ENCODE peak calls at places on chromosome 9, in five cellular contexts. One of them, this sample, is unnamed.
A peak's percentile ranks its signal among the peaks of the same experiment; 100 is the strongest.

GRCh38 chr9:96419691-96419969 is 1.5 kb upstream of the ZNF367 start:
- DNase-seq in fibroblast of pulmonary artery: no peak
- DNase-seq in psoas muscle: no peak
- DNase-seq in ovary: no peak
- DNase-seq in CD8-positive, alpha-beta T cell: no peak
- DNase-seq in this sample: no peak

GRCh38 chr9:130172858-130173461 is 756 bp downstream of the NCS1 start:
- DNase-seq in fibroblast of pulmonary artery: no peak
- DNase-seq in psoas muscle: peak; percentile 44
- DNase-seq in ovary: peak; percentile 64
- DNase-seq in CD8-positive, alpha-beta T cell: no peak
- DNase-seq in this sample: no peak

GRCh38 chr9:138043061-138043410 is 165.5 kb downstream of the CACNA1B start:
- DNase-seq in fibroblast of pulmonary artery: no peak
- DNase-seq in psoas muscle: no peak
- DNase-seq in ovary: no peak
- DNase-seq in CD8-positive, alpha-beta T cell: no peak
- DNase-seq in this sample: no peak

GRCh38 chr9:34518110-34518616 is 4.6 kb downstream of the ENHO start:
- DNase-seq in fibroblast of pulmonary artery: no peak
- DNase-seq in psoas muscle: no peak
- DNase-seq in ovary: no peak
- DNase-seq in CD8-positive, alpha-beta T cell: no peak
- DNase-seq in this sample: no peak

GRCh38 chr9:81562221-81563019 is 126.9 kb downstream of the TLE1 start:
- DNase-seq in fibroblast of pulmonary artery: peak; percentile 86
- DNase-seq in psoas muscle: peak; percentile 44
- DNase-seq in ovary: no peak
- DNase-seq in CD8-positive, alpha-beta T cell: no peak
- DNase-seq in this sample: peak; percentile 66

GRCh38 chr9:99818439-99818992 is 3.2 kb upstream of the NR4A3 start:
- DNase-seq in fibroblast of pulmonary artery: no peak
- DNase-seq in psoas muscle: no peak
- DNase-seq in ovary: no peak
- DNase-seq in CD8-positive, alpha-beta T cell: no peak
- DNase-seq in this sample: no peak

GRCh38 chr9:37392272-37392671 is 30.2 kb upstream of the GRHPR start:
- DNase-seq in fibroblast of pulmonary artery: no peak
- DNase-seq in psoas muscle: no peak
- DNase-seq in ovary: no peak
- DNase-seq in CD8-positive, alpha-beta T cell: no peak
- DNase-seq in this sample: no peak

GRCh38 chr9:91197232-91198181 is 164.2 kb downstream of the AUH start:
- DNase-seq in fibroblast of pulmonary artery: peak; percentile 99
- DNase-seq in psoas muscle: peak; percentile 64
- DNase-seq in ovary: peak; percentile 77
- DNase-seq in CD8-positive, alpha-beta T cell: no peak
- DNase-seq in this sample: peak; percentile 99

GRCh38 chr9:111992523-111992922 is 95.9 kb downstream of the UGCG start:
- DNase-seq in fibroblast of pulmonary artery: peak; percentile 61
- DNase-seq in psoas muscle: no peak
- DNase-seq in ovary: no peak
- DNase-seq in CD8-positive, alpha-beta T cell: no peak
- DNase-seq in this sample: peak; percentile 60

GRCh38 chr9:86259557-86259956 is at the start of gene C9orf153:
- DNase-seq in fibroblast of pulmonary artery: no peak
- DNase-seq in psoas muscle: no peak
- DNase-seq in ovary: no peak
- DNase-seq in CD8-positive, alpha-beta T cell: no peak
- DNase-seq in this sample: no peak

GRCh38 chr9:4689687-4690104 is 10.3 kb downstream of the CDC37L1 start:
- DNase-seq in fibroblast of pulmonary artery: no peak
- DNase-seq in psoas muscle: no peak
- DNase-seq in ovary: no peak
- DNase-seq in CD8-positive, alpha-beta T cell: no peak
- DNase-seq in this sample: peak; percentile 48

GRCh38 chr9:80553986-80554715 is 982.4 kb downstream of the TLE4 start:
- DNase-seq in fibroblast of pulmonary artery: no peak
- DNase-seq in psoas muscle: no peak
- DNase-seq in ovary: no peak
- DNase-seq in CD8-positive, alpha-beta T cell: no peak
- DNase-seq in this sample: no peak

GRCh38 chr9:136581614-136582447 is 36.0 kb upstream of the NOTCH1 start:
- DNase-seq in fibroblast of pulmonary artery: no peak
- DNase-seq in psoas muscle: no peak
- DNase-seq in ovary: no peak
- DNase-seq in CD8-positive, alpha-beta T cell: no peak
- DNase-seq in this sample: no peak

GRCh38 chr9:8486095-8486494 is 686.5 kb upstream of the DMAC1 start:
- DNase-seq in fibroblast of pulmonary artery: peak; percentile 35
- DNase-seq in psoas muscle: no peak
- DNase-seq in ovary: no peak
- DNase-seq in CD8-positive, alpha-beta T cell: no peak
- DNase-seq in this sample: peak; percentile 42

GRCh38 chr9:87278971-87279731 is 218.5 kb upstream of the DAPK1 start:
- DNase-seq in fibroblast of pulmonary artery: no peak
- DNase-seq in psoas muscle: no peak
- DNase-seq in ovary: no peak
- DNase-seq in CD8-positive, alpha-beta T cell: no peak
- DNase-seq in this sample: no peak

GRCh38 chr9:19229725-19230355 is 653 bp upstream of the DENND4C start:
- DNase-seq in fibroblast of pulmonary artery: no peak
- DNase-seq in psoas muscle: no peak
- DNase-seq in ovary: no peak
- DNase-seq in CD8-positive, alpha-beta T cell: no peak
- DNase-seq in this sample: peak; percentile 37

GRCh38 chr9:105038057-105038456 is 110.1 kb upstream of the ABCA1 start:
- DNase-seq in fibroblast of pulmonary artery: no peak
- DNase-seq in psoas muscle: no peak
- DNase-seq in ovary: no peak
- DNase-seq in CD8-positive, alpha-beta T cell: no peak
- DNase-seq in this sample: no peak

GRCh38 chr9:26677965-26678745 is 214.4 kb downstream of the CAAP1 start:
- DNase-seq in fibroblast of pulmonary artery: no peak
- DNase-seq in psoas muscle: no peak
- DNase-seq in ovary: no peak
- DNase-seq in CD8-positive, alpha-beta T cell: no peak
- DNase-seq in this sample: no peak

DNA sequence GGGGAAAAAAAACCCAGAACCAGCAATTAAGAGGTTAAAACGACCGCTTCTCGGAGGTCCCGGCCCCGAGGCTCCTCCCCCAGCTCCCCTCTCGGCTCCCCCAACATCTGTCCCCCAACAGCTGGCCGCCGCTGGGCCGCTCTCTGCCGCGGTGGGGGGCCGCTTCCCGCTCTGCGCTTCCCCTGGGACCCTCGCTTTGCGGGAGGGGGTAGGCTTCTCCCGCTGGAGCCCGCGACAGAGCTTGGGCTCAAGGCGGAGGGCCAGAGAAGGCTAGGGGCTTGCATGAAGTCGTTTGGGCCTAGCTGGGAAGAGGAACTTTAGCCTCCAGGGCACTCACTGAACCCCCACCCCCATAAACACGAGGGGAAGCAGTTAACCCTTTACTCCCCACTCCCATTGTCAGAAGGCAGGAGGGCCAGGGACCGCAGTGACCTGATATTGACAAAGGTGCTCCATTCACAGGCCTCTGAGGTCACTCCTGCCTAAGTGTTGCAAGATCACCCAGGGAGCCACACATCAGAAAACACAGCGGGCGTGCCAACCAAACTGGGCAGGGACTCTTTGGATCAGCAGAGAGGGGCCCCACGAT is 7.4 kb downstream of the LHX6 start:
- DNase-seq in fibroblast of pulmonary artery: no peak
- DNase-seq in psoas muscle: no peak
- DNase-seq in ovary: no peak
- DNase-seq in CD8-positive, alpha-beta T cell: no peak
- DNase-seq in this sample: no peak
- H3K4me3 ChIP-seq in fibroblast of pulmonary artery: no peak overlapping the region
- H3K4me3 ChIP-seq in psoas muscle: no peak overlapping the region
- H3K4me3 ChIP-seq in ovary: no peak overlapping the region
- H3K4me3 ChIP-seq in CD8-positive, alpha-beta T cell: no peak overlapping the region
- H3K4me3 ChIP-seq in this sample: no peak overlapping the region

GRCh38 chr9:106287108-106287631 is 575.8 kb upstream of the ZNF462 start:
- DNase-seq in fibroblast of pulmonary artery: no peak
- DNase-seq in psoas muscle: no peak
- DNase-seq in ovary: peak; percentile 30
- DNase-seq in CD8-positive, alpha-beta T cell: no peak
- DNase-seq in this sample: peak; percentile 0

GRCh38 chr9:106288689-106289088 is 574.3 kb upstream of the ZNF462 start:
- DNase-seq in fibroblast of pulmonary artery: no peak
- DNase-seq in psoas muscle: no peak
- DNase-seq in ovary: no peak
- DNase-seq in CD8-positive, alpha-beta T cell: no peak
- DNase-seq in this sample: no peak

GRCh38 chr9:106286249-106286648 is 576.7 kb upstream of the ZNF462 start:
- DNase-seq in fibroblast of pulmonary artery: no peak
- DNase-seq in psoas muscle: no peak
- DNase-seq in ovary: no peak
- DNase-seq in CD8-positive, alpha-beta T cell: no peak
- DNase-seq in this sample: no peak

GRCh38 chr9:106284300-106284699 is 578.7 kb upstream of the ZNF462 start:
- DNase-seq in fibroblast of pulmonary artery: no peak
- DNase-seq in psoas muscle: no peak
- DNase-seq in ovary: no peak
- DNase-seq in CD8-positive, alpha-beta T cell: no peak
- DNase-seq in this sample: no peak
- TF ChIP-seq CTCF in fibroblast of pulmonary artery: peak; percentile 0
- TF ChIP-seq CTCF in psoas muscle: no peak
- TF ChIP-seq CTCF in ovary: no peak
- TF ChIP-seq CTCF in CD8-positive, alpha-beta T cell: no peak
- TF ChIP-seq CTCF in this sample: no peak

DNA sequence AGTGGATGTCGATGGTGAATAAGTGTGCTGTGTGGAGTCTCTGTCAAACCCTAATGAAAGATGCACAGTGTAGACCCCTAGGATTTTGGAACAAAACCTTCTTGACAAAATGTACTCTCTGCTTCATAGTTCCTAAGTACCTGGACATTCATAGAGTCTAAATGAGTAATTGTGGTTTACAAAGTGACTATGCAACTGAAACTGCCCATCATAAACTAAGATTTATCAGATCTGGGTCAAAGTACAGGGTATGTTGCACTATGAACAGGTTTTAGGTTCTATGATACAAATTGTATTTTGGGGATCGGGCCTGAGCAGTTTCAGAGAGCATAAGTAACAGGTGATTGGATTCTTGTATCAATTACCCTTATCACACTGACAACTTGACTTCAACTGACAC is 79.4 kb downstream of the LURAP1L start:
- DNase-seq in fibroblast of pulmonary artery: no peak
- DNase-seq in psoas muscle: no peak
- DNase-seq in ovary: no peak
- DNase-seq in CD8-positive, alpha-beta T cell: no peak
- DNase-seq in this sample: no peak
- H3K4me3 ChIP-seq in fibroblast of pulmonary artery: no peak overlapping the region
- H3K4me3 ChIP-seq in psoas muscle: no peak overlapping the region
- H3K4me3 ChIP-seq in ovary: no peak overlapping the region
- H3K4me3 ChIP-seq in CD8-positive, alpha-beta T cell: no peak overlapping the region
- H3K4me3 ChIP-seq in this sample: no peak overlapping the region

DNA sequence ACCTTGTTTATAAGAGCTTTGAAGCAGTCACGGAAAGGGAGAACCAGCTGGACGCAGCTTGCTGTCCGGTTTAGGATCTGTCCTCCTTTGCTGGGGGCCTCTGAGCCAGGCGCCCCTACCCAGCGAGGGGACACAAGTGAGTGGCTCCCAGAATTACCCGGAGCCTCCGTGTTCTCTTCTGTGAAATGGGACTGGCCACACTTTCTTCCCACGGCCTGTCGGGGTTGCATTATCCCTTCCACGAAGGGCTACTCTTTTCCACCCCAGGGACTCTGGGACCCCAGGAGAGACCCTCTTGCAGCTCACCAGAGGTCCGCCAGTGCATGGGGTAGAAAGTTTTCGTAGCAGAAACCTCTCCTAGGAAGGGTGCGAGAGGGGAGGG is 486 bp upstream of the GBGT1 start:
- DNase-seq in fibroblast of pulmonary artery: no peak
- DNase-seq in psoas muscle: no peak
- DNase-seq in ovary: no peak
- DNase-seq in CD8-positive, alpha-beta T cell: no peak
- DNase-seq in this sample: no peak
- TF ChIP-seq CTCF in fibroblast of pulmonary artery: no peak
- TF ChIP-seq CTCF in psoas muscle: no peak
- TF ChIP-seq CTCF in ovary: no peak
- TF ChIP-seq CTCF in CD8-positive, alpha-beta T cell: no peak
- TF ChIP-seq CTCF in this sample: no peak

DNA sequence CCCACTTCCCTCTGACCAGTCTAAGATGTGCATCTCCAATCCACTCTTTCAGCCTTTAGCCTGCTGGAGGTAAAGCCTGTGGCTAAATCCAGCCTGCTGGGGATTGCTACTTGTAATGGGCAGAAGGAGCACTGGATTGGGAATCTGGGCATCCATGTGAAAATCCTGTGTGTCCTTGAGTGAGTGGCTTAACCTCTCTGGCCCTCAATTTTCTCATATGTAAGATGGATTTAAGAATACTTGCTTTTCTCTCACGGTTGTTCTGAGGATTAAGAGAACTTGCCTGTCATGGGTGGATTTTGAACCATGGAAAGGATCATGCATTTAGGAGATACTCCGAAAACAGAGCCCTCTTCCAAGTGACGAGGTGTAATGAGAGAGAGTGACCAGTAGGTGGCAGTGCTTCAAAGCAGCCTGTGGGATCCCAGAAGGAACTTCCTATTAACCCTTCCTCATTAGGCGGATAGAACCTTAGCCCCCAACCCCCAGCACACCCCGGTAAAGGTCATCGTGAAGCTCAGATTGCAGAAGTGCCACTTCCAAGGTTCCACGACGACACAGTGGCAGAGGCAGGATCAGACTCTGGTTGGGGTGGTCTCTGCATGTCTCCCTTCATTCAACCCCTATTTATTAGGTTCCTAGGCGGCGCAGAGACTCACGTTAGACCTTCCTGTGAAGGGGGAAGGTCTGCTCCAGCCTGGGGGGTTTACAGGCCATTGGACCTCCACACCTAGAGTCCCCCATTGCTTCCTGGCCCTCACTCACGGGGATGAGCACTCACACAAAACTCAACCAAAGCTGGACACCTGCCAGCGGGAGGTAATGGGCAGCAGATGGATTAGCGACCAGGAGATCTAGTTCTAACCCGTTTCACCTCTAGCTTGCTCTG is 68.7 kb upstream of the ZNF618 start:
- DNase-seq in fibroblast of pulmonary artery: peak; percentile 77
- DNase-seq in psoas muscle: peak; percentile 30
- DNase-seq in ovary: peak; percentile 53
- DNase-seq in CD8-positive, alpha-beta T cell: no peak
- DNase-seq in this sample: peak; percentile 81
- H3K4me3 ChIP-seq in fibroblast of pulmonary artery: no peak overlapping the region
- H3K4me3 ChIP-seq in psoas muscle: peak overlapping the region; percentile 51
- H3K4me3 ChIP-seq in ovary: no peak overlapping the region
- H3K4me3 ChIP-seq in CD8-positive, alpha-beta T cell: no peak overlapping the region
- H3K4me3 ChIP-seq in this sample: peak overlapping the region; percentile 32

DNA sequence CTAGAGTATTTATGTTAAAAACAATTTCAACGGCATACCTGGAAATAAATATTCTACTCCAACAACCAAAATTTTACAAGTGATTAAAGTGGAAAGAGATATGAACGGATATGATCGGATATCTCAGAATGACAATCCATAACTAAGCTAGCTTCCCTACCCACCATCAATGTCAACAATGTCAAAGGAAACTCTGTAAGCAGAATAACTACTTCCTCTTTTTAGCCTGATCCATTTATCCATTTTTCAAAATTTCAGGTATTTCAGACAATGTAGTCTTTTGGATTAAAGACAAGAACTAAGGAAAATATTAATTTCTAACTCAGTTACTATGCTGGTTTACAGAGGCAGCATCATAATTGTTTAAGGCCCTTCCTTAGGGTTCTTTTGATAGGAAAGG is 188.7 kb downstream of the DENND1A start:
- DNase-seq in fibroblast of pulmonary artery: no peak
- DNase-seq in psoas muscle: no peak
- DNase-seq in ovary: no peak
- DNase-seq in CD8-positive, alpha-beta T cell: no peak
- DNase-seq in this sample: no peak
- TF ChIP-seq CTCF in fibroblast of pulmonary artery: no peak
- TF ChIP-seq CTCF in psoas muscle: no peak
- TF ChIP-seq CTCF in ovary: no peak
- TF ChIP-seq CTCF in CD8-positive, alpha-beta T cell: no peak
- TF ChIP-seq CTCF in this sample: no peak

This sample was measured in fibroblast of the aortic adventitia.